ENCODE peak calls at places on chromosomes 1 and 21, in five cellular contexts. P is HCT116, J is breast epithelium, F is K562, L is H1. A is an unnamed sample.

GRCh38 chr1:173453982-173454381 is 23.2 kb upstream of the PRDX6 start:
- DNase-seq in P (no peak), J (no peak), F (no peak), L (no peak), A (no peak)

GRCh38 chr1:84406209-84406917 is 8.1 kb downstream of the DNASE2B start:
- DNase-seq in P (peak; percentile 53), J (no peak), F (peak; percentile 33), L (no peak), A (no peak)

GRCh38 chr1:116852910-116853309 is 56.8 kb upstream of the PTGFRN start:
- DNase-seq in P (no peak), J (no peak), F (no peak), L (no peak), A (no peak)

GRCh38 chr1:4175566-4176405 is 275.7 kb upstream of the C1orf174 start:
- DNase-seq in P (no peak), J (peak; percentile 14), F (no peak), L (peak; percentile 19), A (peak; percentile 40)

GRCh38 chr1:43587001-43587400 is 56.3 kb downstream of the PTPRF start:
- DNase-seq in P (no peak), J (no peak), F (no peak), L (no peak), A (no peak)

GRCh38 chr1:35554261-35555211 is 2.7 kb downstream of the KIAA0319L start:
- DNase-seq in P (no peak), J (peak; percentile 66), F (no peak), L (no peak), A (no peak)

GRCh38 chr1:180615493-180616290 is 16.1 kb upstream of the XPR1 start:
- DNase-seq in P (no peak), J (no peak), F (no peak), L (no peak), A (no peak)

GRCh38 chr21:41425954-41426655 is at the start of gene MX1:
- DNase-seq in P (no peak), J (peak; percentile 60), F (no peak), L (peak; percentile 60), A (peak; percentile 84)

GRCh38 chr1:8625480-8625879 is 192.0 kb downstream of the RERE start:
- DNase-seq in P (no peak), J (no peak), F (no peak), L (no peak), A (no peak)

GRCh38 chr1:7953850-7954609 is 7.5 kb upstream of the PARK7 start:
- DNase-seq in P (peak; percentile 86), J (peak; percentile 91), F (peak; percentile 98), L (peak; percentile 83), A (peak; percentile 98)

GRCh38 chr1:229988534-229988933 is 78.5 kb upstream of the GALNT2 start:
- DNase-seq in P (no peak), J (no peak), F (no peak), L (no peak), A (no peak)

GRCh38 chr1:198601936-198602889 is 36.6 kb upstream of the PTPRC start:
- DNase-seq in P (no peak), J (no peak), F (peak; percentile 38), L (no peak), A (no peak)
- H3K4me1 ChIP-seq in P (no peaks in the 10 kb centered on the region), J (no peaks in the 10 kb centered on the region), F (peaks cover 44% of the 10 kb centered on the region), L (peaks cover 5% of the 10 kb centered on the region), A (no peaks in the 10 kb centered on the region)

DNA sequence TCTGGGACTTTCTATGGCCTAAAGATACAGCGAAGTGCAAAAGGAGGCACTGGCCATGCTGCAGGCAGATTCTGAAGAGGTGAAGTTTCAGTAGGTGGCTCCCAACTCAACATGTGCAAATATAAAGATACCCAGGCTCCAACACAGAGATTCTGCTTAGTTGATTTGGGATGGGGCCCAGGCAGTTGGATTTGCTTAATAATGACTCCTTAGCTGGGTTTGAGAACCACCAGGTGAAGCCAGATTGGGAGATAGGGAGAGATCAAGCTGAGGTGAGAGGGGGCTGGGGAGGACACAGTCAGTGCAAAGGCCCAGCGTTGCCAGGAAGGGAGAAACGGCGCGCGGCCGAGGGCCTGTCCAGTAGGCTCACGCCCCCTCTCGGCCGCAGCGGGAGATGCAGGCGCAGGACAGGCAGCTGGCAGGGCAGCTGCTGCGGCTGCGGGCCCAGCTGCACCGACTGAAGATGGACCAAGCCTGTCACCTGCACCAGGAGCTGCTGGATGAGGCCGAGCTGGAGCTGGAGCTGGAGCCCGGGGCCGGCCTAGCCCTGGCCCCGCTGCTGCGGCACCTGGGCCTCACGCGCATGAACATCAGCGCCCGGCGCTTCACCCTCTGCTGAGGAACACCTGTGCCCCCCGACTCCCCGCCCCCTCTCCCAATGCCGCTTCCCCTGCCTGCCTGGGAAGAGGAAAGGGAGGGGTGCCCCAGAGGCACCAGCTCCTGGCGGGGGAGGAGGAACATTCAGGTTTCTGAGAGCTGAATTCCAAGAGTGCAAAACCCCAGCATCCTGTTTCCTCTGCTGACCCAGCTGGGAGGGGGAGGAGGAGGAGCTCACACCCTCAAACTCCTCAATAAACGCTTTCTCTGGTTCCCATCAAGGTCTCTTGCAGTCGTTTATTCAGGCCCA is 1.2 kb downstream of the FAM167B start:
- DNase-seq in P (no peak), J (peak; percentile 78), F (peak; percentile 92), L (peak; percentile 97), A (peak; percentile 90)
- TF ChIP-seq POLR2AphosphoS5 in P (no peak), J (peak; percentile 45), F (no peak), L (peak; percentile 21), A (peak; percentile 42)

DNA sequence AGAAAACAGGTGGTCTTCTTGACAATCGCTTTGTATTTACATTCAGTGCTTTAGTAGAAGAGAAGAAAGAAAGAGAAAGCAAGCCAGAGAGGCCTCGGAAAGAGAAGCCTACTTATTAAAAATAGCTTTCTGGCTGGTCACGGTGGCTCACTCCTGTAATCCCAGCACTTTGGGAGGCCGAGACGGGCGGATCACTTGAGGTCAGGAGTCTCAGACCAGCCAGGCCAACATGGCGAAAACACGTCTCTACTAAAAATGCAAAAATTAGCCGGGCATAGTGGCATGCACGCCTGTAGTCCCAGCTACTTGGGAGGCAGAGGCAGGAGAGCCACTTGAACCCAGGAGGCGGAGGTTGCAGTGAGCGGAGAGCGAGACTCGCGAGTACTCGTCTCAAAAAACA is 1.8 kb upstream of the SLC19A2 start:
- DNase-seq in P (no peak), J (no peak), F (no peak), L (no peak), A (no peak)
- H3K4me3 ChIP-seq in P (no peak overlapping the region), J (no peak overlapping the region), F (no peak overlapping the region), L (no peak overlapping the region), A (no peak overlapping the region)

GRCh38 chr1:21935891-21936365 is 1.2 kb downstream of the HSPG2 start:
- DNase-seq in P (no peak), J (no peak), F (no peak), L (no peak), A (peak; percentile 72)

GRCh38 chr1:21937372-21938121 is 437 bp upstream of the HSPG2 start:
- DNase-seq in P (peak; percentile 60), J (peak; percentile 82), F (peak; percentile 90), L (peak; percentile 88), A (peak; percentile 94)

GRCh38 chr1:21937034-21937371 is at the start of gene HSPG2:
- DNase-seq in P (no peak), J (no peak), F (no peak), L (no peak), A (no peak)

GRCh38 chr1:21935393-21935804 is 1.7 kb downstream of the HSPG2 start:
- DNase-seq in P (no peak), J (no peak), F (no peak), L (no peak), A (no peak)

DNA sequence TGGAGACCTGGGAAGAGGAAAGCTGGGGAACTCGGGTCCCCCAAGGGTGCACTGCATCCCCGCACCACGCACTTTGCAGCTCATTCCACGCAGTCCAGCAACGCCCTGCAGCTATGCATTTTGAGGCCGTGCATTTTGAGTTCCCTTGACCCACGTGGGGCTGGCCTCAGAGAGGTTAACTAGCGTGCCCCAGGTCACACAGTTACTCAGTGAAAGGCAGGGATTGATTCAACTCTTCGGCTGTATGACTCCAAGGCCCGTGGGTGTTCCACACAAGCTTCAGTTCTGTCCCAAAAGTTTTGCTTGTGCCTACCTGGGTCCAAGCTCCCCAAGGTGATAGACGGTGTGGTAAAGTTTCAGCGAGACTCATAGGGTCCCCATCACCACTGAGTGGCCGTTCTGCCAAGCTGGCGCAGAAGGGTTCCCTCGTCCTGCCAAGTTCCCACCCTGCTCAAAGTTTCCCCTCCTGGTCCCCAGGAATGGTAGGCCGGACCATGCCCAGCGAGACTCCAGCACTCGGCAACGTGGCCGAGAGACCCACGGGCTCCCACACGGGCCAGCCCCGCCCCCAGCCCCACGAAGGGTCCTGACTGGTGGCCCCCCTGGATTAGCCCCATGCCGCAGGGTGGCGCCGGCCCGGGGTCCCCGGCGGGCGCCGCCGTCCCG is 611 bp downstream of the HSPG2 start:
- DNase-seq in P (no peak), J (no peak), F (peak; percentile 56), L (no peak), A (peak; percentile 73)
- H3K4me1 ChIP-seq in P (peaks cover 45% of the 10 kb centered on the region), J (peaks cover 37% of the 10 kb centered on the region), F (peaks cover 74% of the 10 kb centered on the region), L (peaks cover 42% of the 10 kb centered on the region), A (peaks cover 87% of the 10 kb centered on the region)

GRCh38 chr1:12124693-12125421 is 41.9 kb upstream of the TNFRSF1B start:
- DNase-seq in P (peak; percentile 40), J (peak; percentile 66), F (peak; percentile 79), L (peak; percentile 91), A (peak; percentile 93)
- TF ChIP-seq POLR2AphosphoS5 in P (no peak), J (peak; percentile 40), F (no peak), L (no peak), A (peak; percentile 18)

GRCh38 chr1:160360227-160360695 is 6.6 kb upstream of the NHLH1 start:
- DNase-seq in P (no peak), J (no peak), F (no peak), L (no peak), A (no peak)

GRCh38 chr1:160359559-160360226 is 7.2 kb upstream of the NHLH1 start:
- DNase-seq in P (no peak), J (no peak), F (peak; percentile 20), L (no peak), A (no peak)

GRCh38 chr1:160361199-160361598 is 5.7 kb upstream of the NHLH1 start:
- DNase-seq in P (no peak), J (no peak), F (no peak), L (no peak), A (no peak)

GRCh38 chr1:160357286-160358002 is 9.4 kb upstream of the NHLH1 start:
- DNase-seq in P (no peak), J (no peak), F (no peak), L (no peak), A (no peak)

DNA sequence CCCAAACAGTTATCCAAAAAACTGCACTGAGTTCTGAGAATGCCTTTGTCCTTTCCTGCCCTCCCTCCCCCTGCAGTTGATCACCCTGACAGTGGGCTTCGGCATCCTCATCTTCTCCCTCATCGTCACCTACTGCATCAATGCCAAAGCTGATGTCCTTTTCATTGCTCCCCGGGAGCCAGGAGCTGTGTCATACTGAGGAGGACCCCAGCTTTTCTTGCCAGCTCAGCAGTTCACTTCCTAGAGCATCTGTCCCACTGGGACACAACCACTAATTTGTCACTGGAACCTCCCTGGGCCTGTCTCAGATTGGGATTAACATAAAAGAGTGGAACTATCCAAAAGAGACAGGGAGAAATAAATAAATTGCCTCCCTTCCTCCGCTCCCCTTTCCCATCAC is 8.8 kb upstream of the NHLH1 start:
- DNase-seq in P (no peak), J (no peak), F (no peak), L (no peak), A (no peak)
- H3K4me3 ChIP-seq in P (no peak overlapping the region), J (no peak overlapping the region), F (no peak overlapping the region), L (no peak overlapping the region), A (no peak overlapping the region)

GRCh38 chr1:15575549-15576150 is 9.2 kb downstream of the AGMAT start:
- DNase-seq in P (no peak), J (no peak), F (no peak), L (no peak), A (no peak)
- H3K4me1 ChIP-seq in P (no peaks in the 10 kb centered on the region), J (no peaks in the 10 kb centered on the region), F (no peaks in the 10 kb centered on the region), L (no peaks in the 10 kb centered on the region), A (peaks cover 5% of the 10 kb centered on the region)

A was measured in sigmoid colon.